ENCODE peak calls at places on chromosomes 1 and 21, in seven cellular contexts. R is foreskin fibroblast, K is kidney epithelial cell, S is adrenal gland, Q is astrocyte of the spinal cord, X is epithelial cell of esophagus, Z is ovary. J is an unnamed sample.
A peak's percentile ranks its signal among the peaks of the same experiment; 100 is the strongest.

GRCh38 chr1:16430598-16430997 is 6.6 kb downstream of the SPATA21 start:
- DNase-seq in R (no peak), K (no peak), S (no peak), Q (no peak), X (no peak), Z (no peak), J (no peak)

GRCh38 chr1:18643154-18644012 is 12.7 kb downstream of the PAX7 start:
- DNase-seq in R (no peak), K (no peak), S (no peak), Q (no peak), X (peak; percentile 21), Z (no peak), J (no peak)

GRCh38 chr1:195663549-195664280 is 944.5 kb downstream of the KCNT2 start:
- DNase-seq in R (peak; percentile 91), K (peak; percentile 51), S (no peak), Q (peak; percentile 84), X (peak; percentile 90), Z (no peak), J (no peak)

GRCh38 chr1:34073028-34073730 is 91.9 kb downstream of the CSMD2 start:
- DNase-seq in R (no peak), K (no peak), S (no peak), Q (no peak), X (no peak), Z (no peak), J (no peak)

GRCh38 chr1:9506901-9507300 is 32.4 kb upstream of the SLC25A33 start:
- DNase-seq in R (no peak), K (no peak), S (no peak), Q (no peak), X (no peak), Z (no peak), J (no peak)

GRCh38 chr1:228050571-228051181 is 31.8 kb upstream of the ARF1 start:
- DNase-seq in R (no peak), K (no peak), S (no peak), Q (no peak), X (no peak), Z (peak; percentile 17), J (no peak)

GRCh38 chr1:76659171-76659940 is 207.9 kb upstream of the ST6GALNAC5 start:
- DNase-seq in R (no peak), K (no peak), S (no peak), Q (no peak), X (no peak), Z (no peak), J (no peak)

GRCh38 chr1:30191154-30191702 is 532.2 kb downstream of the MATN1 start:
- DNase-seq in R (peak; percentile 22), K (no peak), S (peak; percentile 80), Q (peak; percentile 0), X (peak; percentile 1), Z (peak; percentile 38), J (no peak)

GRCh38 chr1:91874167-91874566 is 11.8 kb downstream of the TGFBR3 start:
- DNase-seq in R (no peak), K (no peak), S (no peak), Q (no peak), X (no peak), Z (no peak), J (no peak)

GRCh38 chr1:91877574-91878208 is 8.3 kb downstream of the TGFBR3 start:
- DNase-seq in R (no peak), K (no peak), S (no peak), Q (no peak), X (no peak), Z (no peak), J (no peak)

GRCh38 chr1:91876751-91877573 is 9.0 kb downstream of the TGFBR3 start:
- DNase-seq in R (no peak), K (no peak), S (no peak), Q (no peak), X (no peak), Z (no peak), J (no peak)

GRCh38 chr1:91872560-91873081 is 13.3 kb downstream of the TGFBR3 start:
- DNase-seq in R (no peak), K (no peak), S (no peak), Q (peak; percentile 55), X (peak; percentile 73), Z (no peak), J (no peak)

DNA sequence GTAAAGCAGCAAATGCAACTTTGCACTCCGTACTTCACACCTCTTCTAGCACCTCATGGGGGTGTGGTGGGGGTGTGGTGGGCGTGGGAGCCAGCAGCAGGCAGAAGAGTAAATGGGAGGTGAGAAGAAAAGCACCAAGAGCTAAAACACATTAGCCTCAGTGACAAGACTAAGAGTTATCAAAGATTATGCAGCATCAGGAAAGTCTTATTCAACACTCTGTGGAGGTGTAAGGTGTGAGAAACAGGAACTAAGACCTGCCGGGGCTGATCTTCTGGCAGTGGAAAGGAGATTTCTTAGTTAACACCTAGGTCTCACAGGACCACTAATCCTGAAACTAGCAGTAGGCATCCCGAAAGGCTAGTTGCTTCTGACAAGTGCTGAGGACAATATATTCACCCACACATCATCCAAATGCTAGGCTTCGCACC is 9.9 kb downstream of the TGFBR3 start:
- DNase-seq in R (no peak), K (no peak), S (no peak), Q (no peak), X (no peak), Z (no peak), J (peak; percentile 73)
- H3K4me3 ChIP-seq in R (no peak overlapping the region), K (no peak overlapping the region), S (no peak overlapping the region), Q (no peak overlapping the region), X (no peak overlapping the region), Z (no peak overlapping the region), J (no peak overlapping the region)

GRCh38 chr21:15062566-15062965 is 2.2 kb downstream of the NRIP1 start:
- DNase-seq in R (no peak), K (no peak), S (no peak), Q (peak; percentile 50), X (peak; percentile 32), Z (no peak), J (no peak)
- TF ChIP-seq CTCF in R (no peak), K (no peak), S (no peak), Q (peak; percentile 2), X (peak; percentile 9), Z (no peak), J (no peak)

GRCh38 chr21:46455575-46456385 is 2.9 kb upstream of the DIP2A start:
- DNase-seq in R (peak; percentile 53), K (no peak), S (peak; percentile 45), Q (peak; percentile 72), X (peak; percentile 82), Z (no peak), J (no peak)
- H3K4me3 ChIP-seq in R (no peak overlapping the region), K (no peak overlapping the region), S (no peak overlapping the region), Q (no peak overlapping the region), X (no peak overlapping the region), Z (no peak overlapping the region), J (no peak overlapping the region)

GRCh38 chr1:100971021-100971420 is 54.6 kb downstream of the DPH5 start:
- DNase-seq in R (no peak), K (no peak), S (no peak), Q (no peak), X (no peak), Z (no peak), J (no peak)
- TF ChIP-seq CTCF in R (no peak), K (no peak), S (no peak), Q (no peak), X (no peak), Z (no peak), J (no peak)

GRCh38 chr1:168960114-168960513 is 146.4 kb upstream of the ATP1B1 start:
- DNase-seq in R (no peak), K (no peak), S (no peak), Q (no peak), X (no peak), Z (no peak), J (no peak)
- H3K4me3 ChIP-seq in R (no peak overlapping the region), K (no peak overlapping the region), S (no peak overlapping the region), Q (no peak overlapping the region), X (no peak overlapping the region), Z (no peak overlapping the region), J (no peak overlapping the region)

GRCh38 chr1:6149597-6149996 is 30.5 kb downstream of the CHD5 start:
- DNase-seq in R (no peak), K (no peak), S (no peak), Q (no peak), X (no peak), Z (no peak), J (no peak)

GRCh38 chr1:6145864-6146410 is 34.2 kb downstream of the CHD5 start:
- DNase-seq in R (no peak), K (no peak), S (no peak), Q (no peak), X (peak; percentile 37), Z (no peak), J (no peak)

GRCh38 chr1:6151291-6151822 is 28.8 kb downstream of the CHD5 start:
- DNase-seq in R (no peak), K (no peak), S (no peak), Q (no peak), X (no peak), Z (no peak), J (no peak)

GRCh38 chr1:6150006-6150938 is 29.8 kb downstream of the CHD5 start:
- DNase-seq in R (no peak), K (no peak), S (no peak), Q (no peak), X (no peak), Z (no peak), J (no peak)

DNA sequence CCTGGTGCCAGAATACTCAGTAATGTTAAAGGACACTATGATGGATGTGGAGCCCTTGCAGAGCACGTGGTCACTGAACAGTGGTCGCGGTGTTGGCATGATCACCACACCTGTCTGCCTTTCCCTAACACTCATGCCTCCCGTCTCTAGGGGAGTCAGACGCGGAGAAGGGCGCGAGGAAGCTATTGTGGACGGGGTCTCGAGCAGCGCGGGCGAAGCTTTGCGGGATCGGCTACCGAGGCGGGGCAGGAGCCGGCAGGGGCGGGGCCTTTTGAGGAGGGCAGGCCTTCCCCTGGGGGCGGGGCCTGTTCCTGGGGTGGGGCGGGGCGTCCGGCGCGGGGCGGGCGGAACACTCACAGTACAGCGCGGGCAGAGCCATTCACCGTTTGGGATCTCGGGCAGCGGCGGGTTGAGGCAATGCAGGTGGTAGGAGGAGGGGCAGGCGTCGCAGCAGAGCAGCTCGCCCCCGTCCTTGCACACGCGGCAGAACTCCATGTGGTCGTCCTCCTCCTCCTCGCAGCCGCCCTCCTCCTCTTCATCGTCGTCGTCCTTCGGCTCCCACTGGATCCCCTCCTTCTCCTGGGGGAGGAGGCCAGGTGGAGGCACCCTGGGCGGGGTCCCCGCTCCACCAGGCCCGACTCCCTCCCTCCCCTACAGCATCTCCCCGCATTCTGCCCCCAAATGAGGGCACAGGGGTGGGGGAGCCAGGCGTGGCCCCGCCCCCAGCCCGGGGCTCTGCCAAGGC is 31.5 kb downstream of the CHD5 start:
- DNase-seq in R (peak; percentile 13), K (no peak), S (peak; percentile 64), Q (peak; percentile 13), X (peak; percentile 85), Z (peak; percentile 61), J (peak; percentile 56)
- TF ChIP-seq CTCF in R (no peak), K (no peak), S (no peak), Q (no peak), X (no peak), Z (no peak), J (no peak)

GRCh38 chr1:110151175-110151715 is 951 bp downstream of the SLC6A17 start:
- DNase-seq in R (no peak), K (no peak), S (no peak), Q (no peak), X (peak; percentile 6), Z (no peak), J (no peak)
- H3K4me3 ChIP-seq in R (peak overlapping the region; percentile 45), K (no peak overlapping the region), S (no peak overlapping the region), Q (no peak overlapping the region), X (no peak overlapping the region), Z (no peak overlapping the region), J (no peak overlapping the region)

J was measured in GM06990.